ENCODE peak calls at places on chromosome 15, in seven cellular contexts. J, Y, X, N, B, O and K are unnamed samples.

GRCh38 chr15:90188914-90189748 is 12.0 kb upstream of the SEMA4B start:
- DNase-seq in B (no peak), X (no peak), O (no peak), N (no peak), Y (no peak), J (no peak), K (no peak)

GRCh38 chr15:75640483-75641175 is 605 bp upstream of the IMP3 start:
- DNase-seq in J (peak), Y (peak), O (peak), X (peak), B (peak), N (no peak), K (no peak)

GRCh38 chr15:39602143-39602542 is 21.3 kb downstream of the THBS1 start:
- DNase-seq in Y (no peak), X (no peak), B (no peak), J (no peak), N (no peak), O (no peak), K (no peak)

GRCh38 chr15:28956491-28956890 is 70.7 kb downstream of the APBA2 start:
- DNase-seq in O (no peak), N (no peak), X (no peak), B (no peak), Y (no peak), J (no peak), K (no peak)

GRCh38 chr15:100114100-100114499 is 227.7 kb downstream of the ADAMTS17 start:
- DNase-seq in O (no peak), J (no peak), Y (no peak), B (no peak), N (peak), X (no peak), K (no peak)

GRCh38 chr15:70781236-70781635 is 17.9 kb upstream of the UACA start:
- DNase-seq in Y (no peak), N (no peak), X (no peak), O (no peak), J (no peak), B (no peak), K (no peak)

GRCh38 chr15:52657338-52657737 is 21.9 kb downstream of the ATOSA start:
- DNase-seq in X (no peak), B (no peak), O (no peak), J (no peak), N (no peak), Y (no peak), K (no peak)

GRCh38 chr15:66882251-66883020 is 180.4 kb downstream of the SMAD6 start:
- DNase-seq in J (no peak), O (no peak), Y (no peak), X (no peak), B (no peak), N (no peak), K (peak)

GRCh38 chr15:52217186-52217585 is 26.0 kb upstream of the GNB5 start:
- DNase-seq in X (no peak), O (no peak), N (no peak), J (no peak), Y (peak), B (peak), K (peak)

GRCh38 chr15:77094397-77095030 is 23.6 kb upstream of the TSPAN3 start:
- DNase-seq in N (no peak), J (no peak), X (no peak), Y (no peak), B (no peak), O (no peak), K (no peak)

GRCh38 chr15:42608110-42608531 is 32.7 kb downstream of the STARD9 start:
- DNase-seq in X (no peak), O (peak), B (peak), J (no peak), Y (peak), N (no peak), K (no peak)

GRCh38 chr15:98737721-98738120 is 89.4 kb downstream of the IGF1R start:
- DNase-seq in X (no peak), J (no peak), B (no peak), N (no peak), Y (no peak), O (no peak), K (no peak)

GRCh38 chr15:66673410-66674322 is 28.4 kb upstream of the SMAD6 start:
- DNase-seq in N (no peak), B (peak), O (no peak), Y (peak), J (no peak), X (no peak), K (peak)

GRCh38 chr15:58274885-58275284 is 136.7 kb downstream of the AQP9 start:
- DNase-seq in B (peak), N (no peak), Y (no peak), J (no peak), O (no peak), X (no peak), K (no peak)

GRCh38 chr15:58077427-58077826 is 11.9 kb upstream of the ALDH1A2 start:
- DNase-seq in X (no peak), J (no peak), N (no peak), O (no peak), B (peak), Y (peak), K (peak)